ENCODE peak calls at places on chromosome 19, in five cellular contexts. One of them, this sample, is unnamed.

GRCh38 chr19:46299004-46299509 is 2.2 kb downstream of the HIF3A start:
- DNase-seq in heart right ventricle: peak
- DNase-seq in HL-60: peak
- DNase-seq in suprapubic skin: peak
- DNase-seq in hepatocyte: peak
- DNase-seq in this sample: peak

GRCh38 chr19:51796195-51796679 is 1.3 kb downstream of the FPR3 start:
- DNase-seq in heart right ventricle: no peak
- DNase-seq in HL-60: no peak
- DNase-seq in suprapubic skin: no peak
- DNase-seq in hepatocyte: no peak
- DNase-seq in this sample: no peak

GRCh38 chr19:49497047-49497789 is 984 bp downstream of the RPS11 start:
- DNase-seq in heart right ventricle: peak
- DNase-seq in HL-60: peak
- DNase-seq in suprapubic skin: peak
- DNase-seq in hepatocyte: peak
- DNase-seq in this sample: no peak

GRCh38 chr19:2081873-2082810 is 14.0 kb downstream of the MOB3A start:
- DNase-seq in heart right ventricle: no peak
- DNase-seq in HL-60: peak
- DNase-seq in suprapubic skin: no peak
- DNase-seq in hepatocyte: no peak
- DNase-seq in this sample: no peak

GRCh38 chr19:28736528-28736927 is 476.4 kb downstream of the UQCRFS1 start:
- DNase-seq in heart right ventricle: no peak
- DNase-seq in HL-60: no peak
- DNase-seq in suprapubic skin: no peak
- DNase-seq in hepatocyte: no peak
- DNase-seq in this sample: no peak

GRCh38 chr19:29533578-29534544 is 8.1 kb downstream of the VSTM2B start:
- DNase-seq in heart right ventricle: no peak
- DNase-seq in HL-60: no peak
- DNase-seq in suprapubic skin: peak
- DNase-seq in hepatocyte: no peak
- DNase-seq in this sample: no peak

GRCh38 chr19:53936035-53936434 is 26.7 kb upstream of the CACNG8 start:
- DNase-seq in heart right ventricle: no peak
- DNase-seq in HL-60: no peak
- DNase-seq in suprapubic skin: no peak
- DNase-seq in hepatocyte: no peak
- DNase-seq in this sample: no peak

GRCh38 chr19:43620061-43621001 is 902 bp upstream of the ZNF428 start:
- DNase-seq in heart right ventricle: no peak
- DNase-seq in HL-60: no peak
- DNase-seq in suprapubic skin: no peak
- DNase-seq in hepatocyte: no peak
- DNase-seq in this sample: no peak

GRCh38 chr19:54430306-54431254 is 15.3 kb downstream of the TTYH1 start:
- DNase-seq in heart right ventricle: peak
- DNase-seq in HL-60: no peak
- DNase-seq in suprapubic skin: peak
- DNase-seq in hepatocyte: peak
- DNase-seq in this sample: no peak

GRCh38 chr19:39676004-39676403 is 20.3 kb downstream of the LGALS16 start:
- DNase-seq in heart right ventricle: no peak
- DNase-seq in HL-60: no peak
- DNase-seq in suprapubic skin: no peak
- DNase-seq in hepatocyte: no peak
- DNase-seq in this sample: no peak

GRCh38 chr19:2600914-2601870 is 101.3 kb downstream of the GNG7 start:
- DNase-seq in heart right ventricle: no peak
- DNase-seq in HL-60: no peak
- DNase-seq in suprapubic skin: peak
- DNase-seq in hepatocyte: no peak
- DNase-seq in this sample: peak

GRCh38 chr19:50646074-50646807 is 3.0 kb upstream of the C19orf81 start:
- DNase-seq in heart right ventricle: no peak
- DNase-seq in HL-60: no peak
- DNase-seq in suprapubic skin: no peak
- DNase-seq in hepatocyte: peak
- DNase-seq in this sample: no peak

GRCh38 chr19:49213791-49214190 is 56.2 kb downstream of the TRPM4 start:
- DNase-seq in heart right ventricle: no peak
- DNase-seq in HL-60: no peak
- DNase-seq in suprapubic skin: no peak
- DNase-seq in hepatocyte: no peak
- DNase-seq in this sample: no peak

GRCh38 chr19:51501594-51502263 is at the start of gene SIGLEC12:
- DNase-seq in heart right ventricle: peak
- DNase-seq in HL-60: peak
- DNase-seq in suprapubic skin: no peak
- DNase-seq in hepatocyte: no peak
- DNase-seq in this sample: no peak

GRCh38 chr19:3668331-3669133 is 31.7 kb downstream of the PIP5K1C start:
- DNase-seq in heart right ventricle: no peak
- DNase-seq in HL-60: no peak
- DNase-seq in suprapubic skin: no peak
- DNase-seq in hepatocyte: peak
- DNase-seq in this sample: no peak

GRCh38 chr19:3250675-3251074 is 26.2 kb downstream of the CELF5 start:
- DNase-seq in heart right ventricle: no peak
- DNase-seq in HL-60: peak
- DNase-seq in suprapubic skin: no peak
- DNase-seq in hepatocyte: no peak
- DNase-seq in this sample: no peak

GRCh38 chr19:3368848-3369336 is 2.5 kb downstream of the NFIC start:
- DNase-seq in heart right ventricle: no peak
- DNase-seq in HL-60: no peak
- DNase-seq in suprapubic skin: no peak
- DNase-seq in hepatocyte: no peak
- DNase-seq in this sample: no peak

GRCh38 chr19:47407417-47407774 is 11.9 kb downstream of the MEIS3 start:
- DNase-seq in heart right ventricle: no peak
- DNase-seq in HL-60: no peak
- DNase-seq in suprapubic skin: no peak
- DNase-seq in hepatocyte: no peak
- DNase-seq in this sample: no peak

GRCh38 chr19:13001502-13002388 is 6.5 kb downstream of the NFIX start:
- DNase-seq in heart right ventricle: peak
- DNase-seq in HL-60: no peak
- DNase-seq in suprapubic skin: peak
- DNase-seq in hepatocyte: peak
- DNase-seq in this sample: peak

GRCh38 chr19:16366433-16367268 is 42.0 kb downstream of the KLF2 start:
- DNase-seq in heart right ventricle: no peak
- DNase-seq in HL-60: no peak
- DNase-seq in suprapubic skin: no peak
- DNase-seq in hepatocyte: peak
- DNase-seq in this sample: no peak

GRCh38 chr19:11721681-11722080 is 17.1 kb downstream of the ZNF823 start:
- DNase-seq in heart right ventricle: no peak
- DNase-seq in HL-60: no peak
- DNase-seq in suprapubic skin: no peak
- DNase-seq in hepatocyte: no peak
- DNase-seq in this sample: no peak

GRCh38 chr19:13207237-13208130 is 57.3 kb downstream of the IER2 start:
- DNase-seq in heart right ventricle: no peak
- DNase-seq in HL-60: peak
- DNase-seq in suprapubic skin: no peak
- DNase-seq in hepatocyte: peak
- DNase-seq in this sample: no peak

GRCh38 chr19:22708983-22709382 is 74.9 kb downstream of the ZNF492 start:
- DNase-seq in heart right ventricle: no peak
- DNase-seq in HL-60: no peak
- DNase-seq in suprapubic skin: no peak
- DNase-seq in hepatocyte: no peak
- DNase-seq in this sample: no peak

GRCh38 chr19:28633223-28634030 is 579.5 kb downstream of the UQCRFS1 start:
- DNase-seq in heart right ventricle: no peak
- DNase-seq in HL-60: peak
- DNase-seq in suprapubic skin: no peak
- DNase-seq in hepatocyte: peak
- DNase-seq in this sample: no peak

GRCh38 chr19:5444431-5444830 is 10.8 kb upstream of the ZNRF4 start:
- DNase-seq in heart right ventricle: no peak
- DNase-seq in HL-60: no peak
- DNase-seq in suprapubic skin: no peak
- DNase-seq in hepatocyte: no peak
- DNase-seq in this sample: no peak
- TF ChIP-seq CTCF in heart right ventricle: no peak
- TF ChIP-seq CTCF in HL-60: no peak
- TF ChIP-seq CTCF in suprapubic skin: no peak
- TF ChIP-seq CTCF in hepatocyte: no peak
- TF ChIP-seq CTCF in this sample: no peak

DNA sequence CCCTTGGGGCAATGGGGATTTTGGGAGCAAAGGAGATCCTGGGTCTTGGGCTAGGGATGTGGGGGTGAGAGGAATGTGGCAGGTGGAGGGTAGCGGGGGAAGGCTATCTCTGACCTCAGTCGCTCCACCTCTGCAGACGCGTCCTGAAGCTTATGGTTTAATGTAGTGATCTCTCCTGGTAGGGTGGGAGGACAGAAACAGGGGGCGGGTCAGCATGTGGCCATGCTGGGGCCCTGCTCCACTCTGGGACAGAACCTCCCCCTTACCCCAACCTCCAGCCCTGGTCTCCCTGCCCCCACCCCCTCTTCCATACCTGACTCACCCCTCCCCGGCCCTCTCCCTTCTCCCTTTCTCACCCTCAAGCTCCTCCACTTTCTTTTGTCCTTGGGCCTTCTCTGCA is 1.4 kb downstream of the BST2 start:
- DNase-seq in heart right ventricle: no peak
- DNase-seq in HL-60: no peak
- DNase-seq in suprapubic skin: no peak
- DNase-seq in hepatocyte: no peak
- DNase-seq in this sample: no peak
- H3K4me3 ChIP-seq in heart right ventricle: no peak
- H3K4me3 ChIP-seq in HL-60: peak
- H3K4me3 ChIP-seq in suprapubic skin: peak
- H3K4me3 ChIP-seq in hepatocyte: no peak
- H3K4me3 ChIP-seq in this sample: peak

DNA sequence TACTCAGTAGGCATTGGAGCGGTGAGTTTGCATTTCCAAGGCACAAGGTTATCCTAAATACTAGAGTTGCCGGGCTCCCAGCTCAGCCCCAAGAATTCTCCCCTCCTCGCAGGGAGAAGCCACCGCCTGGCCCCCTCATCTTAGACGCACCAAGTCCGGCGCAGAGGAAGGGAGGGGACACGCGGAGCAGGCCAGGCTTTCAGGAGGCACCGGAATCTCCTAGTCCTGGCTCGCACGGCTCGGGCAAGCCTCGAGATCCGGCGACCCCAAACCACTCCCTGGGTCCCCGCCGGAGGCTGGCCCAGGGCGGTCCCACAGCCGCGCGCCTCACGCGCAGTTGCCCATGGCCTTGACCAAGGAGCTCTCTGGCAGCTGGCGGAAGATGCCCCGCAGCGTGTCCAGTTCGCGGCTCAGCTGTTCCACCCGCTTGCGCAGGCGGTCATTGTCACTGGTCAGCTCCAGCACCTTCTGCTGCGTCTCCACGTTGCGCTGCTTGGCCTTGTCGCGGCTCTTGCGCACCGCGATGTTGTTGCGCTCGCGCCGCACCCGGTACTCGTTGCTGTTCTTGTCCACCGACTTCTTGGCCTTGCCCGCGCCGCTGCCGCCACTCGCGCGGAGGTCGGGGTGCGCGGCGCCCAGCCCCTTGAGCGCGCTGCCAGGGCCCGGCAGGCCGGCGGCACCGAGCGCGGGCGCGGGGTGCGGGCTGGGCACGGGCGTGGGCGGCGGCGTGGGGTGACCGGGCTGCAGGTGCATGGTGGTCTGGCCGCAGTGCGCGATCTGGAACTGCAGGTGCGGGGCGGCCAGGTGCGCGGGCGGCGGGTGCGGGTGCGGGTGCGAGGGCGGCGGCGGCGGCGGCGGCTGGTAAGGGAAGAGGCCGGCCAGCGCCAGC is 1.1 kb downstream of the CEBPA start:
- DNase-seq in heart right ventricle: no peak
- DNase-seq in HL-60: no peak
- DNase-seq in suprapubic skin: peak
- DNase-seq in hepatocyte: no peak
- DNase-seq in this sample: no peak
- H3K27ac ChIP-seq in heart right ventricle: peak
- H3K27ac ChIP-seq in HL-60: peak
- H3K27ac ChIP-seq in suprapubic skin: peak
- H3K27ac ChIP-seq in hepatocyte: peak
- H3K27ac ChIP-seq in this sample: peak

GRCh38 chr19:35558400-35559280 is 4.8 kb downstream of the ATP4A start:
- DNase-seq in heart right ventricle: no peak
- DNase-seq in HL-60: no peak
- DNase-seq in suprapubic skin: no peak
- DNase-seq in hepatocyte: no peak
- DNase-seq in this sample: no peak

GRCh38 chr19:35556025-35556590 is 7.3 kb downstream of the ATP4A start:
- DNase-seq in heart right ventricle: no peak
- DNase-seq in HL-60: no peak
- DNase-seq in suprapubic skin: no peak
- DNase-seq in hepatocyte: no peak
- DNase-seq in this sample: no peak

GRCh38 chr19:35559281-35559659 is 4.2 kb downstream of the ATP4A start:
- DNase-seq in heart right ventricle: no peak
- DNase-seq in HL-60: no peak
- DNase-seq in suprapubic skin: no peak
- DNase-seq in hepatocyte: no peak
- DNase-seq in this sample: no peak

GRCh38 chr19:35556846-35557538 is 6.5 kb downstream of the ATP4A start:
- DNase-seq in heart right ventricle: no peak
- DNase-seq in HL-60: no peak
- DNase-seq in suprapubic skin: no peak
- DNase-seq in hepatocyte: no peak
- DNase-seq in this sample: no peak

DNA sequence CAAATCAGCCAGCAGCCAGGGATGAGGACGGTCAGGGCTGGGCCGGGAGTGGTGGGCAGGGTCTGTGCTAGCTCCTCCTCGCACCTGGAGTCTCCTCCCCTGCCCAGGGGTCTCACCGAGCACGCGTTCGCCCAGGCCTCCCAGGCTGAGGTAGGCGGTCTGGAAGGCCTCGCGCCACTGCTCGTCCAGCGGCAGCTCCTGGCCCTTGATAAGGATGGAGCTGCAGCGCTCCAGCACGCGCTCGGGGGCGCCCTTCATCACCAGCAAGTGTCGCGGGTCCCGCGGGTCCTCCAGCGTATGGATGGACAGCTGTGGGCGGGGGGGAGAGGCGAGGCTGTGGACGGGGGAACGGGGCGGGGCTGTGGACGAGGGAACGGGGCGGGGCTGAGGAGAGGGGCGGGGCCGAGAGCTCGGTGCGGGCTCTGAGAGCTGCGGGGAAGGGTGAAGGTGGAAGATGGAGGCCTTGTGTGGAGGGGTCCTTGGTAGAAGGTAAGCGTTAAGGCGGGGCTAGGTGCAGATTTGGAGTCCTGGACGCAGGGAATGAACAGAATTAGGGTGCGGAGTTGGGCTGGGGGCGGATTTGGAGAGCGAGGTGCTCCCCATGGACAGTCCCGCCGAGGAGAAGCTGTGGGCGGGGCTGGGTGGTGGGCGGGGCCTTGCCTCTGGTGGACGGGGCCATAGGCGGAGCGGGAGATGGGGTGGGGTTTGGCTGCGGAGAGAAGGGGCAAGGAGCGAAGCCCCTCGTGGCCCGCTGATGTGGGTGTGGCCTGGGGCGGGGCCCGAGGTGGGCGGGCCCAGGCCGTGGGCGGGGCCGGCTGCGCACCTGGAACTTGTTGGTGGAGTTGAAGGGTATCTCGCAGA is 5.7 kb downstream of the ATP4A start:
- DNase-seq in heart right ventricle: peak
- DNase-seq in HL-60: no peak
- DNase-seq in suprapubic skin: no peak
- DNase-seq in hepatocyte: peak
- DNase-seq in this sample: no peak
- TF ChIP-seq CTCF in heart right ventricle: no peak
- TF ChIP-seq CTCF in HL-60: no peak
- TF ChIP-seq CTCF in suprapubic skin: no peak
- TF ChIP-seq CTCF in hepatocyte: no peak
- TF ChIP-seq CTCF in this sample: no peak